ENCODE peak calls at places on chromosome 2, in nine cellular contexts. N is mammary epithelial cell, W is lung, V is foreskin fibroblast, B is upper lobe of right lung, C is gastrocnemius medialis, D is GM10248, A is brain microvascular endothelial cell, Y is glutamatergic neuron. T is an unnamed sample.

GRCh38 chr2:44951714-44952113 is 10.2 kb downstream of the SIX3 start:
- DNase-seq in N (no peak), W (no peak), V (no peak), B (no peak), C (no peak), D (no peak), A (no peak), Y (peak), T (no peak)

GRCh38 chr2:182915369-182916326 is 49.2 kb upstream of the FRZB start:
- DNase-seq in N (peak), W (no peak), V (peak), B (no peak), C (peak), D (no peak), A (peak), Y (no peak), T (no peak)

GRCh38 chr2:23651187-23651983 is 266.4 kb downstream of the KLHL29 start:
- DNase-seq in N (peak), W (no peak), V (peak), B (no peak), C (no peak), D (no peak), A (peak), Y (no peak), T (no peak)

GRCh38 chr2:98478861-98479770 is 34.5 kb downstream of the INPP4A start:
- DNase-seq in N (peak), W (no peak), V (no peak), B (no peak), C (no peak), D (no peak), A (no peak), Y (no peak), T (no peak)

GRCh38 chr2:28408764-28409599 is 16.3 kb downstream of the FOSL2 start:
- DNase-seq in N (peak), W (no peak), V (peak), B (peak), C (no peak), D (no peak), A (peak), Y (no peak), T (no peak)

GRCh38 chr2:204072443-204073324 is 136.1 kb downstream of the ICOS start:
- DNase-seq in N (peak), W (peak), V (no peak), B (peak), C (no peak), D (peak), A (peak), Y (peak), T (no peak)

GRCh38 chr2:72917875-72918660 is 749 bp downstream of the EMX1 start:
- DNase-seq in N (no peak), W (no peak), V (no peak), B (no peak), C (no peak), D (peak), A (no peak), Y (peak), T (peak)

GRCh38 chr2:217434183-217434620 is 568.6 kb downstream of the TNS1 start:
- DNase-seq in N (peak), W (peak), V (peak), B (peak), C (peak), D (peak), A (peak), Y (peak), T (peak)

GRCh38 chr2:24926602-24927252 is 6.7 kb upstream of the ADCY3 start:
- DNase-seq in N (no peak), W (peak), V (peak), B (peak), C (peak), D (no peak), A (no peak), Y (no peak), T (no peak)

GRCh38 chr2:31107588-31108300 is 30.5 kb downstream of the GALNT14 start:
- DNase-seq in N (peak), W (no peak), V (peak), B (no peak), C (no peak), D (no peak), A (peak), Y (no peak), T (no peak)

GRCh38 chr2:168192143-168192785 is 55.1 kb downstream of the STK39 start:
- DNase-seq in N (no peak), W (no peak), V (no peak), B (no peak), C (no peak), D (no peak), A (no peak), Y (no peak), T (no peak)

GRCh38 chr2:111946294-111947114 is 48.1 kb downstream of the MERTK start:
- DNase-seq in N (peak), W (peak), V (peak), B (peak), C (peak), D (no peak), A (peak), Y (no peak), T (no peak)

GRCh38 chr2:60523987-60524386 is 29.5 kb downstream of the BCL11A start:
- DNase-seq in N (no peak), W (no peak), V (no peak), B (no peak), C (no peak), D (no peak), A (no peak), Y (no peak), T (no peak)

GRCh38 chr2:11342561-11343343 is 1.7 kb downstream of the ROCK2 start:
- DNase-seq in N (peak), W (peak), V (peak), B (no peak), C (no peak), D (no peak), A (peak), Y (no peak), T (no peak)

GRCh38 chr2:145350011-145350410 is 830.1 kb upstream of the ZEB2 start:
- DNase-seq in N (no peak), W (no peak), V (peak), B (no peak), C (no peak), D (no peak), A (peak), Y (no peak), T (no peak)

GRCh38 chr2:33681333-33681732 is 82.2 kb upstream of the FAM98A start:
- DNase-seq in N (no peak), W (no peak), V (no peak), B (no peak), C (no peak), D (no peak), A (no peak), Y (no peak), T (no peak)

GRCh38 chr2:2332381-2332780 is 1.3 kb upstream of the MYT1L start:
- DNase-seq in N (no peak), W (no peak), V (no peak), B (no peak), C (no peak), D (no peak), A (no peak), Y (no peak), T (no peak)

GRCh38 chr2:85712261-85712660 is 18.1 kb downstream of the GNLY start:
- DNase-seq in N (no peak), W (no peak), V (no peak), B (peak), C (no peak), D (no peak), A (no peak), Y (no peak), T (no peak)

GRCh38 chr2:222248818-222249217 is 50.0 kb downstream of the PAX3 start:
- DNase-seq in N (no peak), W (no peak), V (no peak), B (no peak), C (no peak), D (no peak), A (no peak), Y (no peak), T (no peak)

GRCh38 chr2:25086070-25086560 is 44.2 kb downstream of the EFR3B start:
- DNase-seq in N (no peak), W (no peak), V (no peak), B (no peak), C (no peak), D (no peak), A (no peak), Y (no peak), T (no peak)

GRCh38 chr2:196990092-196990491 is 63.6 kb upstream of the PGAP1 start:
- DNase-seq in N (no peak), W (no peak), V (no peak), B (no peak), C (no peak), D (no peak), A (no peak), Y (no peak), T (no peak)

GRCh38 chr2:233117811-233118480 is 57.8 kb downstream of the INPP5D start:
- DNase-seq in N (no peak), W (no peak), V (no peak), B (peak), C (no peak), D (no peak), A (no peak), Y (no peak), T (no peak)
- TF ChIP-seq CTCF in N (no peak), W (no peak), V (no peak), B (no peak), C (no peak), D (no peak), A (no peak), Y (no peak), T (no peak)

GRCh38 chr2:231246171-231246842 is 47.9 kb downstream of the ARMC9 start:
- DNase-seq in N (no peak), W (no peak), V (no peak), B (no peak), C (no peak), D (no peak), A (no peak), Y (no peak), T (no peak)

GRCh38 chr2:231241755-231242507 is 43.5 kb downstream of the ARMC9 start:
- DNase-seq in N (no peak), W (no peak), V (peak), B (no peak), C (peak), D (no peak), A (no peak), Y (no peak), T (no peak)

GRCh38 chr2:231243883-231244282 is 45.5 kb downstream of the ARMC9 start:
- DNase-seq in N (no peak), W (no peak), V (no peak), B (no peak), C (no peak), D (no peak), A (no peak), Y (no peak), T (no peak)

GRCh38 chr2:231244382-231245252 is 46.2 kb downstream of the ARMC9 start:
- DNase-seq in N (no peak), W (no peak), V (no peak), B (no peak), C (no peak), D (no peak), A (no peak), Y (no peak), T (no peak)

DNA sequence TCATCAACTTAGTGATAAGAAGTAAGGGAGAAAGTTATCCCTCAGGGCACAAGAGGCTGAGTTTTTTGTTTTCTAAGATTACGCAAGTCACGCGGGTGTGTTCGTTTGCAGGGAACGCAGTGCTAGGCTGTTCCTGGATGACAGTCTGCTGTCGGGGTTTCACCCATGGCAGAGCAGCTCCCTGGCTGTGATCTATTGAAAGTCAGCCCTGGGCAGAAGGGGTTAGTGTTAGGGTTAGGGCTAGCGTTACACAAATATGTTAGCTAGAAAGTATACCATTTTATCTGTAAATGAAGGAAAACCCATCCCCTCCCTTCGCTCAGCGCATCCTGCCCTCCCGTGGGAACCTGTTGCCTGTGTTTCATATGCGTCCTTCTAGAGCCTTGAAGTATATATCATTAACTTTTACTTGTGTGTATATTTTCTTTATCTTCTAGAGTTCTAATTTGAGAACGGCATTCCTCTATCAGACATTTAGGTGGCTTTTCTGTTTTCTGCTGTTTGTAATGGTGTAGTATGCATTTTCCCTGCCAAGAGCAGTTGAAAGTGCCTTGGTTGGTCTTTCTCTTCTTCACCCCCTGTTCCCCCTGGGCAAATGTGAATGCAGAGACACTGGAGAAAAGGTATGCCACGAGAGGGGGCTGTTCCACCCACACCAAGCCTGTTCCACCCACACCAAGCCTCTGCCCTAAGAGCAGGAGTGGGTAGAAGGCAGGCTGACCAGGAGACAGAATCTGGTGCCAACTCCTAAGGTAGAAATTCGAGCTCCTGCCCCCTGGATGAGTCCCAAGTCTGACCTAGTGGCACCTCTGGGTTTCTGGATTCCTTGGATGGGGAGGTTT is 47.0 kb downstream of the ARMC9 start:
- DNase-seq in N (peak), W (no peak), V (no peak), B (no peak), C (no peak), D (no peak), A (no peak), Y (no peak), T (no peak)
- TF ChIP-seq CTCF in N (peak), W (no peak), V (no peak), B (no peak), C (no peak), D (no peak), A (peak), Y (no peak), T (peak)

GRCh38 chr2:144159264-144159663 is 360.7 kb downstream of the ZEB2 start:
- DNase-seq in N (no peak), W (no peak), V (no peak), B (no peak), C (no peak), D (no peak), A (no peak), Y (no peak), T (no peak)
- TF ChIP-seq CTCF in N (no peak), W (no peak), V (no peak), B (no peak), C (no peak), D (no peak), A (peak), Y (peak), T (no peak)

GRCh38 chr2:194545978-194546377 is 1111.0 kb upstream of the SLC39A10 start:
- DNase-seq in N (no peak), W (no peak), V (no peak), B (no peak), C (no peak), D (no peak), A (no peak), Y (no peak), T (no peak)
- TF ChIP-seq CTCF in N (peak), W (no peak), V (no peak), B (peak), C (no peak), D (no peak), A (no peak), Y (no peak), T (peak)

GRCh38 chr2:54109848-54110247 is 5.6 kb upstream of the ACYP2 start:
- DNase-seq in N (no peak), W (no peak), V (no peak), B (no peak), C (no peak), D (no peak), A (no peak), Y (no peak), T (no peak)

GRCh38 chr2:54115284-54116137 is at the start of gene ACYP2:
- DNase-seq in N (peak), W (peak), V (peak), B (peak), C (peak), D (peak), A (peak), Y (peak), T (peak)

DNA sequence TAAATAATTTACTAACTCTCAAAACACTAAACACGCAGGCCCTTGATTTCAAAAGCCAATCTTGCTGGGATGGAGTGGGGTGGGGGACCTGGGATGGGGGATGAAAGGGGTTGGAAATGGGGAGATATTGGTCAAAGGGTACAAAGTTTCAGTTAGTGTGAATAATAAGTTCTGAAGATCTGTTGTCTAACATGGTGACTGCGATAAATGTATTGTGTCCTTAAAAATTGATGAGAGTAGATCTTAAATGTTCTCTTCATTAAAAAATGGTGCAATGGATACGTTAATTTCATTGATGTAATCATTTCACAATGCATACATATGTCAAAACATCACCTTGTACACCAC is 505 bp upstream of the ACYP2 start:
- DNase-seq in N (no peak), W (no peak), V (no peak), B (no peak), C (no peak), D (no peak), A (no peak), Y (no peak), T (no peak)
- TF ChIP-seq CTCF in N (no peak), W (no peak), V (no peak), B (no peak), C (no peak), D (no peak), A (no peak), Y (no peak), T (no peak)

GRCh38 chr2:236858661-236859060 is 227.0 kb upstream of the COPS8 start:
- DNase-seq in N (no peak), W (no peak), V (no peak), B (no peak), C (no peak), D (no peak), A (no peak), Y (no peak), T (peak)
- TF ChIP-seq CTCF in N (no peak), W (no peak), V (no peak), B (no peak), C (no peak), D (no peak), A (no peak), Y (no peak), T (no peak)